ENCODE peak calls at places on chromosome 9, in seven cellular contexts. W is heart left ventricle, O is K562, J is breast epithelium, P is kidney, D is cardiac muscle cell, X is iPS DF 6.9. E is an unnamed sample. For H3K4me1, the result is how much of the 10 kb centered on the place peaks cover.

GRCh38 chr9:759983-760715 is 81.3 kb upstream of the DMRT1 start:
- DNase-seq in W (no peak), O (no peak), J (no peak), P (no peak), D (no peak), X (no peak), E (no peak)

GRCh38 chr9:111613436-111614040 is 14.1 kb upstream of the PTGR1 start:
- DNase-seq in W (no peak), O (no peak), J (no peak), P (no peak), D (no peak), X (no peak), E (no peak)

GRCh38 chr9:105233836-105234235 is 10.6 kb upstream of the SLC44A1 start:
- DNase-seq in W (no peak), O (no peak), J (no peak), P (no peak), D (peak), X (no peak), E (no peak)

GRCh38 chr9:86767373-86767772 is 179.9 kb downstream of the GAS1 start:
- DNase-seq in W (no peak), O (no peak), J (peak), P (no peak), D (peak), X (no peak), E (no peak)

GRCh38 chr9:134474058-134474370 is 147.8 kb downstream of the RXRA start:
- DNase-seq in W (peak), O (no peak), J (no peak), P (peak), D (peak), X (no peak), E (no peak)

GRCh38 chr9:34986541-34987047 is 3.0 kb upstream of the DNAJB5 start:
- DNase-seq in W (peak), O (no peak), J (no peak), P (no peak), D (peak), X (no peak), E (no peak)

GRCh38 chr9:105403552-105404246 is 44.1 kb upstream of the FSD1L start:
- DNase-seq in W (no peak), O (no peak), J (no peak), P (no peak), D (no peak), X (no peak), E (no peak)

GRCh38 chr9:73738741-73739530 is 587.3 kb downstream of the ANXA1 start:
- DNase-seq in W (no peak), O (no peak), J (no peak), P (no peak), D (no peak), X (no peak), E (no peak)

GRCh38 chr9:18658764-18659705 is 185.1 kb downstream of the ADAMTSL1 start:
- DNase-seq in W (no peak), O (no peak), J (no peak), P (no peak), D (peak), X (no peak), E (no peak)

GRCh38 chr9:70046274-70047070 is 2.8 kb downstream of the MAMDC2 start:
- DNase-seq in W (peak), O (no peak), J (peak), P (no peak), D (no peak), X (no peak), E (no peak)

GRCh38 chr9:124574944-124575343 is 67.7 kb upstream of the NR5A1 start:
- DNase-seq in W (no peak), O (no peak), J (no peak), P (no peak), D (no peak), X (no peak), E (peak)

GRCh38 chr9:14400658-14400995 is 86.7 kb upstream of the NFIB start:
- DNase-seq in W (peak), O (peak), J (peak), P (no peak), D (peak), X (peak), E (no peak)

GRCh38 chr9:82890401-82890800 is 172.5 kb downstream of the RASEF start:
- DNase-seq in W (no peak), O (no peak), J (no peak), P (no peak), D (no peak), X (no peak), E (no peak)

GRCh38 chr9:131395027-131395744 is 1.3 kb downstream of the PRRC2B start:
- DNase-seq in W (no peak), O (peak), J (peak), P (peak), D (no peak), X (no peak), E (no peak)

GRCh38 chr9:32426278-32426939 is 42.0 kb downstream of the ACO1 start:
- DNase-seq in W (no peak), O (no peak), J (no peak), P (no peak), D (peak), X (no peak), E (no peak)

GRCh38 chr9:90069107-90069506 is 464.3 kb downstream of the GADD45G start:
- DNase-seq in W (no peak), O (no peak), J (no peak), P (no peak), D (no peak), X (no peak), E (no peak)

GRCh38 chr9:38681747-38682227 is 38.1 kb downstream of the FAM240B start:
- DNase-seq in W (no peak), O (no peak), J (no peak), P (no peak), D (peak), X (no peak), E (peak)

GRCh38 chr9:127130661-127131538 is 8.5 kb upstream of the ANGPTL2 start:
- DNase-seq in W (peak), O (no peak), J (peak), P (no peak), D (peak), X (no peak), E (no peak)

GRCh38 chr9:85942913-85943729 is 2.2 kb downstream of the NAA35 start:
- DNase-seq in W (no peak), O (no peak), J (no peak), P (no peak), D (no peak), X (no peak), E (no peak)

DNA sequence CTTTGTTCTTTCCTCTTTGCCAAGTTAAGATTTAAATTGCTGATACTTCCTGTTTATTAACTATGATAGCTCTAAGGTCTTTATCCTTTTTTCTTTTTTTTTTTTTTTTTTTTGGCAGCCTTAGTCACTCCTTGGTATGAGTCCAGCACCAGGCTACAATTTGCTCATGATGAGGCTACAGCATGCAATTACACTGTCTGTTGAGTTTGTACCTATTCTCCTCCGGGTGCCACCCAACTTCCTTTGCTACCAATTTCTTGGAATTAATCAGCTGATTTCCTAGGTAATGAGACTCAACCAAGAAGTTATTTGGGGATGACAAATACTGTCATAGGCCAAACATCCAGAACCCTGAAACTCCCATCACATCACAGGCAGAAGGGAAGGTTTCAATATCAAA is 25.5 kb downstream of the ACTL7B start:
- DNase-seq in W (no peak), O (no peak), J (no peak), P (no peak), D (no peak), X (no peak), E (no peak)
- H3K4me1 ChIP-seq in W (under half), O (under half), J (under half), P (under half), D (under half), X (under half), E (under half)

GRCh38 chr9:2017209-2017458 is 2.0 kb downstream of the SMARCA2 start:
- DNase-seq in W (no peak), O (no peak), J (no peak), P (no peak), D (no peak), X (no peak), E (no peak)

GRCh38 chr9:2018764-2019548 is 3.8 kb downstream of the SMARCA2 start:
- DNase-seq in W (no peak), O (peak), J (no peak), P (no peak), D (no peak), X (no peak), E (no peak)

GRCh38 chr9:2019723-2020122 is 4.6 kb downstream of the SMARCA2 start:
- DNase-seq in W (no peak), O (no peak), J (no peak), P (no peak), D (no peak), X (no peak), E (no peak)

GRCh38 chr9:2017459-2018161 is 2.5 kb downstream of the SMARCA2 start:
- DNase-seq in W (peak), O (peak), J (peak), P (peak), D (peak), X (no peak), E (no peak)

DNA sequence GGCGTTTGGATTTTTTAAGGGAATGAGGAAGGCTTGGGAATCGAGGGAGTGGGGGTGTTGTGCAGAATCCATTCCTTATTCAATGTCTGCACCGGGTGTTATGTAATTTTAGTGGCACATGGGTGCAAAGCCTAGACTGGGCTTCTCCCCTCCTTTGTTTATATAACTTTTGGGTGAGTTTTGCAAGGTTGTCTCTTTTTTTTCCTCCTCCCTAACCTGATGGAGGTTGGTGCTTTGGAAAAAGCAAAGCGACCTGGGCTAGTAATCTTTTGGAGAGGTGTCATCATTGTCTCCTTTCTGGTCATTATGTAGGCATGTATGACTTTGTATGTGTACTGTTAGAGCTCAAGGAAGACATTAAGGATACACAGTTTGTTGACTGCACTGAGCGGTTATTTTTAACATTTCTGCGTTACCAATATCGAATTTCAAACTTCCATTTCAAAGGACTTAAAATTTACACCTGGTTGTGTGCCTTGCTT is 3.1 kb downstream of the SMARCA2 start:
- DNase-seq in W (no peak), O (no peak), J (no peak), P (no peak), D (no peak), X (no peak), E (no peak)
- H3K4me1 ChIP-seq in W (under half), O (under half), J (under half), P (under half), D (under half), X (under half), E (under half)

GRCh38 chr9:114395196-114395595 is 7.4 kb upstream of the AKNA start:
- DNase-seq in W (no peak), O (no peak), J (no peak), P (no peak), D (no peak), X (no peak), E (no peak)
- H3K4me1 ChIP-seq in W (under half), O (under half), J (under half), P (under half), D (under half), X (under half), E (under half)

DNA sequence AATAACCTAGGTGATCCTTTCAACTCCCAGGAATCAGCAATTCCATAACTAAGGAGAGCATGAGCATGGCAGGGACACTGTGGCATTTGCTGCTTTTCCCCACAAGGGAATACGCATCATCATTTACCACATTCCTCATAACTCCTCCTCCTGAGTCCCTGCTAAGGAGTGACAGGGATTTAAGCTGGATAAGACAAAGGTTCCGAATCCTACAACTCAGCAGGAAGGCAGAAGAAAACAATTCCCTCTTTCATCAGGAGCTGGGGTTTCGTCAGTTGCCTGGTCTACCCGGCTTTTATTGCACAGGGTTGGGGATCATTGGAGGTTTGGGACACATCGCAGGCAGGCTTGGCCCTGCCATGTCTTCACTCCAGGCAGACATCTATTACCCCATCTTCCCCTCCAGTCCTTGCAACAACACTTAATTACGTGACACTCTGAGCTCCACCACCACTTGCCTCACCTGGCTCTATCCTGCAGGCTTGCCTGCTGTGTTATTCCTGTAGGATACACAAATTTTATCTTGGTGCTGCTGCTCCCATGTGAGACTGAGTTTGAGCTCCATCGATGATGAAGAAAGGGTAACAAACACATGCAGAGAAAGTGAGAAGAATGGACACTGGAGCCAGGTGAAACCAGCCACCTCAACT is 563.0 kb upstream of the KLF4 start:
- DNase-seq in W (no peak), O (no peak), J (no peak), P (no peak), D (no peak), X (peak), E (no peak)
- H3K4me1 ChIP-seq in W (under half), O (under half), J (under half), P (under half), D (under half), X (under half), E (under half)

DNA sequence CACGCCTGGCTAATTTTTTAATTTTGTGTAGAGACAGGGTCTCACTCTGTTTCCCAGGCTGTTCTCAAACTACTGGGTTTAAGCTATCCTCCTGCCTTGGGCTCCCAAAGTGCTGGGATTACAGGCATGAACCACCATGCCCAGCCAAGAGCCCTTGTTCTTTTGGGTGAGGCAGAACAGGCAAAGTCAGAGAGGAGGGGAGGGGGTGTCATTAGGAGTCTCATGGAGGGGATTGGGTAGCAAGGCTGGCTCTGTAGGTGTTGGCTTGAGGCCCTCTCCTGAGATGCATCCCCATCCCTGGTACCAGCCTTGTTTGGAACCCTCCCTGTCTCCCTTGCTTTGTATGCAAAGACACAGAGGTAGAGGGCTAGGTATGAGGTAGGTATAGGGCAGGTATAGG is 24.1 kb downstream of the GSN start:
- DNase-seq in W (no peak), O (no peak), J (no peak), P (no peak), D (no peak), X (no peak), E (no peak)
- H3K4me1 ChIP-seq in W (under half), O (under half), J (half or more), P (under half), D (under half), X (under half), E (half or more)

GRCh38 chr9:93098236-93098946 is 2.4 kb downstream of the CARD19 start:
- DNase-seq in W (peak), O (peak), J (peak), P (peak), D (peak), X (no peak), E (no peak)
- H3K4me1 ChIP-seq in W (under half), O (under half), J (under half), P (under half), D (under half), X (under half), E (under half)

GRCh38 chr9:98962861-98963260 is 19.2 kb downstream of the COL15A1 start:
- DNase-seq in W (no peak), O (no peak), J (no peak), P (no peak), D (peak), X (no peak), E (no peak)

GRCh38 chr9:98964201-98964600 is 20.5 kb downstream of the COL15A1 start:
- DNase-seq in W (no peak), O (no peak), J (no peak), P (no peak), D (no peak), X (no peak), E (no peak)

GRCh38 chr9:98960409-98960808 is 16.7 kb downstream of the COL15A1 start:
- DNase-seq in W (peak), O (no peak), J (no peak), P (no peak), D (no peak), X (no peak), E (no peak)

GRCh38 chr9:98962181-98962560 is 18.5 kb downstream of the COL15A1 start:
- DNase-seq in W (peak), O (no peak), J (no peak), P (no peak), D (no peak), X (no peak), E (no peak)

GRCh38 chr9:98961513-98962180 is 17.9 kb downstream of the COL15A1 start:
- DNase-seq in W (no peak), O (no peak), J (no peak), P (no peak), D (no peak), X (no peak), E (no peak)
- H3K4me1 ChIP-seq in W (under half), O (under half), J (under half), P (under half), D (under half), X (under half), E (under half)

GRCh38 chr9:114282507-114282906 is 40.4 kb upstream of the ORM1 start:
- DNase-seq in W (peak), O (no peak), J (no peak), P (no peak), D (no peak), X (no peak), E (no peak)
- H3K4me1 ChIP-seq in W (under half), O (under half), J (under half), P (under half), D (under half), X (under half), E (under half)

GRCh38 chr9:98117984-98118639 is 910 bp downstream of the TRIM14 start:
- DNase-seq in W (no peak), O (peak), J (no peak), P (peak), D (peak), X (no peak), E (peak)
- H3K4me1 ChIP-seq in W (under half), O (under half), J (under half), P (under half), D (under half), X (under half), E (under half)

E was measured in Panc1.